ENCODE peak calls at places on chromosomes 7 and 10, in five cellular contexts. S is H1, F is kidney, O is neural progenitor cell, G is IMR-90. E is an unnamed sample.

GRCh38 chr7:78499966-78500365 is 701.4 kb downstream of the PHTF2 start:
- DNase-seq in F (no peak), O (no peak), S (no peak), G (peak; percentile 44), E (no peak)

GRCh38 chr10:3235395-3235794 is 62.8 kb upstream of the PITRM1 start:
- DNase-seq in S (no peak), G (no peak), O (no peak), F (no peak), E (no peak)

GRCh38 chr10:50347394-50347802 is 96.1 kb upstream of the ASAH2 start:
- DNase-seq in G (no peak), F (no peak), O (no peak), S (no peak), E (no peak)

GRCh38 chr7:50978633-50979215 is 196.0 kb upstream of the GRB10 start:
- DNase-seq in O (peak; percentile 13), S (no peak), G (no peak), F (no peak), E (no peak)

GRCh38 chr7:155449008-155449879 is 8.7 kb upstream of the EN2 start:
- DNase-seq in O (peak; percentile 72), G (no peak), F (peak; percentile 66), S (no peak), E (no peak)

GRCh38 chr10:126242352-126243260 is 145.7 kb downstream of the ADAM12 start:
- DNase-seq in S (no peak), F (peak; percentile 83), G (peak; percentile 92), O (no peak), E (no peak)

GRCh38 chr10:78829570-78829969 is 239.2 kb upstream of the ZMIZ1 start:
- DNase-seq in S (no peak), O (no peak), F (no peak), G (peak; percentile 66), E (no peak)

GRCh38 chr7:98697083-98697482 is 80.0 kb downstream of the NPTX2 start:
- DNase-seq in O (no peak), F (no peak), G (no peak), S (no peak), E (no peak)

GRCh38 chr10:74541375-74541774 is 285.0 kb upstream of the KAT6B start:
- DNase-seq in G (no peak), S (no peak), O (no peak), F (no peak), E (no peak)

GRCh38 chr7:45625067-45625466 is 50.9 kb downstream of the ADCY1 start:
- DNase-seq in G (peak; percentile 11), F (no peak), S (no peak), O (no peak), E (no peak)

GRCh38 chr10:60035984-60036383 is 129.6 kb upstream of the CCDC6 start:
- DNase-seq in G (no peak), F (no peak), S (no peak), O (no peak), E (no peak)

GRCh38 chr10:116014859-116015258 is 258.1 kb downstream of the GFRA1 start:
- DNase-seq in F (no peak), O (no peak), S (no peak), G (no peak), E (no peak)

GRCh38 chr10:114544045-114544659 is 113.9 kb downstream of the ABLIM1 start:
- DNase-seq in F (peak; percentile 82), O (no peak), S (no peak), G (no peak), E (no peak)

GRCh38 chr10:31936933-31937332 is 8.3 kb upstream of the ARHGAP12 start:
- DNase-seq in G (no peak), F (no peak), S (no peak), O (no peak), E (no peak)

GRCh38 chr10:129604333-129605032 is 137.4 kb downstream of the MGMT start:
- DNase-seq in S (no peak), G (no peak), O (no peak), F (no peak), E (no peak)

GRCh38 chr10:77263700-77264099 is 373.9 kb downstream of the KCNMA1 start:
- DNase-seq in O (no peak), S (no peak), F (no peak), G (no peak), E (no peak)

GRCh38 chr7:7662527-7662926 is 22.0 kb downstream of the UMAD1 start:
- DNase-seq in G (peak; percentile 34), F (no peak), S (no peak), O (peak; percentile 58), E (no peak)

GRCh38 chr7:56079450-56080185 is 13.1 kb downstream of the PHKG1 start:
- DNase-seq in O (no peak), F (peak; percentile 94), G (peak; percentile 71), S (no peak), E (no peak)

GRCh38 chr7:159040146-159040545 is 104.5 kb downstream of the VIPR2 start:
- DNase-seq in G (no peak), F (no peak), S (no peak), O (no peak), E (no peak)

GRCh38 chr7:27248427-27248806 is 5.8 kb downstream of the EVX1 start:
- DNase-seq in G (no peak), S (no peak), F (no peak), O (no peak), E (no peak)

GRCh38 chr7:33590902-33591301 is 314.4 kb upstream of the BMPER start:
- DNase-seq in O (no peak), F (no peak), G (peak; percentile 73), S (no peak), E (no peak)

GRCh38 chr10:120041807-120042545 is 149.4 kb downstream of the SEC23IP start:
- DNase-seq in F (peak; percentile 53), G (no peak), S (no peak), O (peak; percentile 55), E (no peak)

GRCh38 chr10:75466886-75467285 is 35.5 kb downstream of the LRMDA start:
- DNase-seq in F (no peak), O (no peak), G (no peak), S (no peak), E (no peak)

DNA sequence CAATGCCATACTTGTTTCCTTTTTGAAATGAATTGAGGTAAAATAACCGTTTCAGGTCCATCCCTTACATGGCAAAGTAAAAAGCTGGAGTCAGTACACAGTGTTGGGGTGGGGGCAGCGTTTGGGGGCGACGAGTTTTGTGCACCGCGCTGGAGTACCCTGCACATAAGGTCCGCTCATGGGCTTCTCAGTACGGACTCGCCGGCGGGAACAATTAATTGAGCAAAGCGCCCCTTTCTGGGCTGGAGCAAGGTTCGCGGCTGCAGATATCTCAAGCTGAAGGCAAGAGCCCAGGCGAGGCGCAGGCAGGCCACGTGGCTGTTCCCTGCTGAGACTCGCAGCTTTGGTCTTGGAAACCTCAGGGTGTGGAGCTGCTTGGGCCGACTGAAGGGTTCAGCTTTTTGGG is 1.5 kb upstream of the TWIST1 start:
- DNase-seq in S (no peak), F (no peak), G (no peak), O (peak; percentile 74), E (no peak)
- H3K9ac ChIP-seq in S (no peak overlapping the region), F (no peak overlapping the region), G (no peak overlapping the region), O (no peak overlapping the region), E (no peak overlapping the region)

GRCh38 chr7:134907000-134907399 is 79.3 kb upstream of the AGBL3 start:
- DNase-seq in F (no peak), O (no peak), G (no peak), S (no peak), E (no peak)
- H3K9ac ChIP-seq in F (no peak overlapping the region), O (no peak overlapping the region), G (no peak overlapping the region), S (no peak overlapping the region), E (no peak overlapping the region)

DNA sequence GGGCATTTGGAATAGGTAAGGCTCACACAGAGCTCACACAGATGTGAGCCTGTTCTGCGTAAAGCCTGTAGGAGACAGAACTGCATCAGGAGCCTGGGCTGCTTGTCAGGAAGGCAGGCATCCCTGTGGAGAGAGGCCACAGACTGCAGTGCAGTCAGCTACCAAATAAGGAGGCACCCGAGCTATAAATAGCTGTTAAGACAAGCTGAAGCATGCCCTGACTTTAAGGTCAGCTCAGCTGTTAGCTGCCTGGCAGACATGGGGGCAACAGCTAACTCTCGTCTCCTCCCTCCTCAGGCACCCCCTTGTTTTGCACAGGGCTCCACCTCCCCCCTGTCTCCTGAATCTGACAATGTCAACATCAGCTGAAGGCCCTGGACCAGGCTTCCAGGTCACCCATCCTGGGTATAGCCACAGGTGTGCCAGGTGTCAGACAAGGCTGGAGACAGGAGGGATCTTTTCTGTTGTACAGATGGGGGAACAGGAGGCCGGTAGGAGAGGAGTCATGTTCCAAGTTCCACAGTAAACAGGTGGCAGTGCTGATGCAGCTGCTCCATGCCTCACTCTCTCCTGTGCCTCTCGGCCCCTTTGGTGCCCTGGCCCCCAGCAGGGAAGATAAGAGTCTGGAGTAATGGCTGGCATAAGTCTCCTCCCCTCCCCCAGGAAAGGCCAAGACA is 27.6 kb upstream of the MKRN1 start:
- DNase-seq in O (peak; percentile 60), S (peak; percentile 34), F (no peak), G (peak; percentile 82), E (no peak)
- H3K9ac ChIP-seq in O (no peak overlapping the region), S (no peak overlapping the region), F (no peak overlapping the region), G (no peak overlapping the region), E (no peak overlapping the region)

GRCh38 chr10:124156524-124157225 is 63.3 kb upstream of the CHST15 start:
- DNase-seq in F (peak; percentile 82), O (no peak), G (no peak), S (no peak), E (no peak)
- H3K9ac ChIP-seq in F (no peak overlapping the region), O (no peak overlapping the region), G (no peak overlapping the region), S (no peak overlapping the region), E (no peak overlapping the region)